ENCODE peak calls at places on chromosomes 12 and 14, in four cellular contexts. P is SK-N-SH, E is GM12878, M is HepG2. D is an unnamed sample.

GRCh38 chr12:131276501-131277185 is 322.9 kb downstream of the ADGRD1 start:
- DNase-seq in M (no peak), P (no peak), E (no peak), D (no peak)

GRCh38 chr12:26298785-26299621 is 103.6 kb downstream of the SSPN start:
- DNase-seq in M (no peak), E (peak), P (peak), D (peak)

GRCh38 chr12:65878540-65878939 is 54.3 kb downstream of the HMGA2 start:
- DNase-seq in E (no peak), M (no peak), P (no peak), D (no peak)

GRCh38 chr12:52207895-52208294 is 16.1 kb upstream of the KRT80 start:
- DNase-seq in M (no peak), E (no peak), P (no peak), D (no peak)

GRCh38 chr12:131929530-131930456 is 717 bp downstream of the PUS1 start:
- DNase-seq in P (peak), E (no peak), M (no peak), D (peak)

GRCh38 chr12:72025524-72025923 is 86.9 kb downstream of the TPH2 start:
- DNase-seq in M (no peak), E (no peak), P (no peak), D (no peak)

GRCh38 chr12:71441836-71442566 is 2.4 kb downstream of the LGR5 start:
- DNase-seq in E (no peak), P (no peak), M (no peak), D (no peak)

GRCh38 chr12:63151061-63151897 is at the start of gene AVPR1A:
- DNase-seq in M (no peak), E (no peak), P (peak), D (no peak)

GRCh38 chr12:69966409-69966808 is 141.4 kb downstream of the MYRFL start:
- DNase-seq in P (no peak), M (peak), E (no peak), D (no peak)

GRCh38 chr14:72416892-72417291 is 477.0 kb downstream of the DPF3 start:
- DNase-seq in M (peak), P (peak), E (peak), D (no peak)

GRCh38 chr12:11944321-11944720 is 126.4 kb upstream of the BCL2L14 start:
- DNase-seq in P (no peak), E (no peak), M (no peak), D (no peak)

GRCh38 chr14:54169254-54169924 is 212.8 kb upstream of the BMP4 start:
- DNase-seq in M (no peak), E (no peak), P (no peak), D (no peak)

GRCh38 chr14:51873221-51873893 is 12.9 kb downstream of the GNG2 start:
- DNase-seq in P (peak), M (no peak), E (peak), D (no peak)

GRCh38 chr12:50003595-50003994 is 21.7 kb downstream of the RACGAP1 start:
- DNase-seq in P (no peak), M (no peak), E (no peak), D (no peak)

GRCh38 chr14:102733326-102733725 is 43.9 kb upstream of the TRAF3 start:
- DNase-seq in P (no peak), M (no peak), E (no peak), D (no peak)

GRCh38 chr14:95516554-95517209 is at the start of gene SYNE3:
- DNase-seq in P (peak), E (no peak), M (no peak), D (peak)

GRCh38 chr14:99819514-99819913 is 26.3 kb downstream of the EML1 start:
- DNase-seq in M (no peak), P (no peak), E (no peak), D (no peak)

GRCh38 chr14:106848330-106849121 is 1322.1 kb downstream of the TMEM121 start:
- DNase-seq in M (peak), P (no peak), E (no peak), D (no peak)

GRCh38 chr12:24222968-24223367 is 273.5 kb upstream of the SOX5 start:
- DNase-seq in E (no peak), M (no peak), P (no peak), D (no peak)

GRCh38 chr12:122834229-122834920 is 882 bp upstream of the HIP1R start:
- DNase-seq in P (peak), M (peak), E (no peak), D (peak)

GRCh38 chr12:26295001-26295400 is 99.6 kb downstream of the SSPN start:
- DNase-seq in P (no peak), M (no peak), E (no peak), D (no peak)

GRCh38 chr12:102879144-102879763 is 37.8 kb downstream of the PAH start:
- DNase-seq in M (no peak), P (peak), E (peak), D (peak)

GRCh38 chr12:102885043-102885932 is 31.8 kb downstream of the PAH start:
- DNase-seq in E (no peak), P (no peak), M (peak), D (no peak)

GRCh38 chr12:102888511-102888910 is 28.5 kb downstream of the PAH start:
- DNase-seq in M (no peak), E (no peak), P (no peak), D (no peak)

GRCh38 chr12:102880783-102881182 is 36.3 kb downstream of the PAH start:
- DNase-seq in E (no peak), M (no peak), P (no peak), D (no peak)

DNA sequence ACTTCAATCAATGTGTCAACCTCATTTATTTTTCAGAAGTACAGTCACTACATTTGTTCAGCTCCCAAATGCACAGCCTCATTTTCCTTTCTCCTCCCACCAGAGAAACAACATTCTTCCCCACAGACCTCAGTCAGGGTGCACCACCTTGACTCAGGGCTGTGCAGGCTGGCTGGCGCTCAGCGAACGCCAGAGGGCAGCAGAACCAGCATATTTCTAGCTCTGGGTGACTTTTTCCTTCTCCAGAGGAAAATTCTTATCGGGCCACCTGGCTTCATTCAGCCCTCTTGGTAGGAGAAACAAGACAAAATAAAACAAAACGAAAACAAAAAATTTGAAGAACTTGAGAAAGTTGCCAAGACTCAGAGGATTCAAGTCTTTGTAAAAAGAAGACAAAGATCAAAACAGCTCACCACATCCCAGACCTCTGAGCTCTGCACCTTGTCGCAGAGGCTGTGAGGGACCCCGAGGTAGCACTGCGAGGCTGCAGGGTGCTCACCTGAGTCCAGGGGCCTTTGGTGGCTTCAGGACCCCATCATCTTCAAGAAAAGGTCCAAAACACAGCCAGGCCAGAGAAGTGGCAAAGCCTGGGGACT is 33.7 kb downstream of the PAH start:
- DNase-seq in M (peak), E (no peak), P (peak), D (peak)
- TF ChIP-seq MXI1 in M (no peak), E (no peak), P (no peak), D (no peak)

DNA sequence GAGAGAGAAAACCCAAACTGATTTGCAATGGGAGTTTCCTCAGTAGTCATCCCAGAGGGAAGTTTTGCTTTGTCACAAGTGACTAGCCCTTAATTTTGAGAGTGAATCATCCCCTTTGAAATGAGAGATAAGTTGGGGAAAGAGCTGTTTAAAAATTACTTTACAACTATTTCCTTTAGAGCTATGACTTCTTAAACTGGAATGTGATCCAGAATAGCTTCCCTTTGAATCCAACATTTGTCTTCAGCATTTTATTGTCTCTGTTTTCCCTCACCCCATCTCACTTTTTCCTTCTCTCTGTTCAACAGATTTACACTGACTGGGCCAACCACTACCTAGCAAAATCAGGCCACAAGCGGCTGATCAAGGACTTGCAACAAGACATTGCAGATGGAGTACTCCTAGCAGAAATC is 109.3 kb downstream of the NAV3 start:
- DNase-seq in E (no peak), P (no peak), M (no peak), D (no peak)
- TF ChIP-seq ZBTB33 in E (no peak), P (peak), M (no peak), D (no peak)

DNA sequence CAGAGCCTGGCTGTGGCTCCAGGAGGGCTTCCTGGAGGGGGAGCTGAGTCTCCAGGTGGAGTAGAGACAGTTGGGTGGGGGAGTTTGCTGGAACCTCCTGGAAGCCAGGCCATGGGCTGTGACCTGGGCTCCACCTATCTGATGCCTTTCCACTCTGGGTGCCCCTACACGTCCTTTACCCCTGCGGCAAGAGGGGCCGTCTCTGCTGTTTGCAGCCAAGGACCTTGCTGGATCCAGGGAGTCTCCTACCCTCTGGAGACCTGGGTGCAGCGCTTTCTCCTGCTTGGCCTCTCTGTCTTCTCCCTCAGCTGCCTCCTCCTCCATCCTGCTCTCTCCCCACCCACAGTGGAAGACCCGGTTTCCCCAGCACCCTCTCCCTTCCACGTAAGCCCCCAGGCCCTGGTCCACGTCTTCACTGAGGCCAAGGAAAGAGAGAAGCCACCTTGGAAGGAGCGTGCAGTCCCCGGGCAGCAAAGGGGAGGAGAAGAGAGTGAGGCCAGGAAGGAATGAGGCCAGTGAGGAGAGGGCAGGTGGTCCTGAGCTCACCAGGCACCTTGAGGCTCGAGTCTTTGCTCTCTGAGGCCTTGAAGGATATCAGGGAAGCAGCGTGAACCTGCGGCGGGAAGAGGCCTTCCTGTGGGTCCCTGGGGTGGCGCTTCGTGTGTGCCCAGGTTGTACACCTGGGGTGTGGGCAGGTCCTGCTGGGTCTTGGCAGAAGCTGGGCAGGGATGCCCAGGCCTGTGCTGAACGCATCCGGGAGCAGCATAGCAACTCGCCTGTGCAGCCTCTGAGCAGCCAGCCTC is 294.3 kb upstream of the RTL1 start:
- DNase-seq in M (no peak), E (no peak), P (peak), D (no peak)
- TF ChIP-seq MXI1 in M (no peak), E (no peak), P (no peak), D (no peak)

DNA sequence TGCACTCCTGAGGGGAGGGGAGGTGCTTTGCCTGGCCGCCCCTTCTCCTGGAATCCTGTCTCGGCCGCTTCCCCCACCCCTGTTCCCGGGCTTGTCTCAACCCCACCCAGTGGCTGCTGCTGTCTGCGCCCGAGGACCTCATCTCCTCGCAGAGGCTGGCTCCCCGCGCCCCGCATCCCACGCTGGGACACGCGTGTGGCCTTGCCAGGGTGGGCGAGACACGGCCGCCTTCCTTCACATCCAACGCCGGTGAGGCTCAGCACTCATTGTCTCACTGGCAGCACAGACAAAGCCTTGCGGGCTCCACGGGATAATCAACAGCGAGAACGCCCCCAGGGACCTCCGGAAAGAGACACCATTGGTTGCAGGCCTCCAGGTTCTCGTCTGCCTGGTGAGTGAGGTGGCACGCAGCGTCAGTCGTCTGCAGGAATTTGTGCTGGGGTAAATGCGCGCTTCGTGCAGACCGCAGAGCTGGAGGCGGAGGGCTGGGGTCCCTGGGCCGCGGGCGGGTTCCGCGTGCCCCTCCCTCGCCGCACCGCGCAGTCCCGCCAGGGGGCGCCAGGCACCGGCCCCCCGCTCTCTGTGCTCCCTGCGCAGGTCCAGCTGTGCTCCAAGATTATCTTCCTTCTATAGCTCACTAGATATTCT is 26.8 kb downstream of the CCDC177 start:
- DNase-seq in P (peak), E (no peak), M (no peak), D (peak)
- TF ChIP-seq ZBTB33 in P (no peak), E (no peak), M (no peak), D (no peak)

GRCh38 chr12:55743967-55744931 is 1.3 kb downstream of the GDF11 start:
- DNase-seq in E (no peak), P (peak), M (no peak), D (peak)
- TF ChIP-seq MXI1 in E (no peak), P (no peak), M (no peak), D (no peak)

D was measured in K562.